ENCODE peak calls at places on chromosomes 5 and 9, in nine cellular contexts. O is colonic mucosa; E is stimulated activated CD4-positive, alpha-beta T cell treated with anti-CD3 and anti-CD28 coated beads, Interleukin-1b, Interleukin-23, amount 100 ng/mL, for 24 hours; R is mammary epithelial cell; D is NB4; J is fibroblast of the conjunctiva; G is Right ventricle myocardium superior; Z is chondrocyte; P is non-pigmented ciliary epithelial cell. X is an unnamed sample.

GRCh38 chr9:121598167-121599000 is 53.0 kb upstream of the DAB2IP start:
- DNase-seq in O (peak), E (no peak), R (no peak), D (no peak), J (peak), G (peak), Z (no peak), P (no peak), X (peak)

GRCh38 chr9:130681769-130682489 is 11.7 kb upstream of the EXOSC2 start:
- DNase-seq in O (peak), E (no peak), R (no peak), D (peak), J (no peak), G (no peak), Z (no peak), P (no peak), X (no peak)

GRCh38 chr9:4706971-4707622 is 27.7 kb downstream of the CDC37L1 start:
- DNase-seq in O (no peak), E (no peak), R (no peak), D (peak), J (no peak), G (no peak), Z (no peak), P (no peak), X (no peak)

GRCh38 chr9:97723819-97724218 is 26.7 kb upstream of the XPA start:
- DNase-seq in O (no peak), E (no peak), R (peak), D (no peak), J (no peak), G (no peak), Z (no peak), P (no peak), X (no peak)

GRCh38 chr5:81893961-81894360 is 77.9 kb upstream of the ATG10 start:
- DNase-seq in O (no peak), E (no peak), R (no peak), D (peak), J (no peak), G (no peak), Z (no peak), P (no peak), X (no peak)

GRCh38 chr9:15697459-15697858 is 144.6 kb downstream of the CCDC171 start:
- DNase-seq in O (no peak), E (no peak), R (peak), D (peak), J (peak), G (no peak), Z (no peak), P (peak), X (no peak)

GRCh38 chr9:35728041-35728971 is 3.7 kb downstream of the TLN1 start:
- DNase-seq in O (peak), E (no peak), R (peak), D (peak), J (peak), G (peak), Z (no peak), P (no peak), X (peak)

GRCh38 chr9:117189121-117189520 is 225.7 kb downstream of the ASTN2 start:
- DNase-seq in O (no peak), E (no peak), R (peak), D (no peak), J (no peak), G (no peak), Z (no peak), P (peak), X (no peak)

GRCh38 chr5:144368556-144368955 is 197.9 kb downstream of the KCTD16 start:
- DNase-seq in O (no peak), E (no peak), R (peak), D (no peak), J (peak), G (no peak), Z (no peak), P (peak), X (no peak)

GRCh38 chr5:1901983-1902382 is 19.3 kb upstream of the IRX4 start:
- DNase-seq in O (no peak), E (no peak), R (no peak), D (no peak), J (no peak), G (no peak), Z (peak), P (no peak), X (no peak)

GRCh38 chr5:15452030-15452429 is 48.0 kb upstream of the FBXL7 start:
- DNase-seq in O (no peak), E (no peak), R (no peak), D (no peak), J (no peak), G (no peak), Z (no peak), P (no peak), X (no peak)

GRCh38 chr5:35117960-35118359 is 70.2 kb upstream of the AGXT2 start:
- DNase-seq in O (no peak), E (no peak), R (peak), D (no peak), J (no peak), G (no peak), Z (no peak), P (peak), X (no peak)